ENCODE peak calls at places on chromosomes 4 and X, in five cellular contexts. X is IMR-90, I is SK-N-SH, Y is GM12878, N is HepG2. R is an unnamed sample.

GRCh38 chr4:72357908-72358307 is 211.1 kb downstream of the ADAMTS3 start:
- DNase-seq in Y (no peak), N (no peak), I (no peak), X (no peak), R (no peak)

GRCh38 chr4:90357117-90357710 is 230.0 kb downstream of the CCSER1 start:
- DNase-seq in Y (no peak), X (peak; percentile 77), I (peak; percentile 47), N (peak; percentile 45), R (no peak)

GRCh38 chr4:31918891-31919290 is 1198.7 kb downstream of the PCDH7 start:
- DNase-seq in X (no peak), N (no peak), Y (no peak), I (no peak), R (no peak)

GRCh38 chrX:23901065-23901464 is 6.7 kb downstream of the APOO start:
- DNase-seq in Y (no peak), X (peak; percentile 84), I (no peak), N (peak; percentile 51), R (no peak)

GRCh38 chr4:23844961-23845360 is 44.9 kb downstream of the PPARGC1A start:
- DNase-seq in I (no peak), X (no peak), Y (no peak), N (no peak), R (no peak)

GRCh38 chr4:165096776-165097175 is 15.9 kb downstream of the TMEM192 start:
- DNase-seq in X (peak; percentile 44), Y (no peak), N (peak; percentile 8), I (peak; percentile 32), R (no peak)

GRCh38 chr4:19850909-19851308 is 400.8 kb upstream of the SLIT2 start:
- DNase-seq in N (no peak), X (peak; percentile 93), I (no peak), Y (no peak), R (no peak)

GRCh38 chr4:84648863-84649647 is 66.1 kb downstream of the CDS1 start:
- DNase-seq in N (no peak), I (no peak), X (no peak), Y (no peak), R (no peak)

DNA sequence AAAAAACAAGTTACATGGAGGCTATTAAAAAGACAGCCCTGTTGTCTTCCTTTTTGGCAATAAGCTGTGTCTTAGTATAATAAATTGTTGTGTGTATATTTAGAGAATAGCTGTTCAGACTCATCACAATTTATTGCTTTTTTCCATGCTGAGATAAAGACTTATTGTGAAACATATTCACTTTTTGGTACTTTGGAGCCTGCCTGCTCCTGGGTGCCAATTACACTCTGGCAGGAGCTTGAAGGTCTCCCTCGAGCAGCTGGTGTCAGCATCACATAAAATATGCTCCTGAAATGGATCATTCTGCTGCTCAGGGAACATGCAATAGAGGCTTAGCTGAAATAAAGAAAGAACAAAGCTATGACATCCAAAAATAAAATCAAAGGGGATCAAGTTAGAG is 211.6 kb upstream of the DKK2 start:
- DNase-seq in I (no peak), X (no peak), N (no peak), Y (no peak), R (no peak)
- H3K4me2 ChIP-seq in I (no peak overlapping the region), X (no peak overlapping the region), N (no peak overlapping the region), Y (no peak overlapping the region), R (no peak overlapping the region)

DNA sequence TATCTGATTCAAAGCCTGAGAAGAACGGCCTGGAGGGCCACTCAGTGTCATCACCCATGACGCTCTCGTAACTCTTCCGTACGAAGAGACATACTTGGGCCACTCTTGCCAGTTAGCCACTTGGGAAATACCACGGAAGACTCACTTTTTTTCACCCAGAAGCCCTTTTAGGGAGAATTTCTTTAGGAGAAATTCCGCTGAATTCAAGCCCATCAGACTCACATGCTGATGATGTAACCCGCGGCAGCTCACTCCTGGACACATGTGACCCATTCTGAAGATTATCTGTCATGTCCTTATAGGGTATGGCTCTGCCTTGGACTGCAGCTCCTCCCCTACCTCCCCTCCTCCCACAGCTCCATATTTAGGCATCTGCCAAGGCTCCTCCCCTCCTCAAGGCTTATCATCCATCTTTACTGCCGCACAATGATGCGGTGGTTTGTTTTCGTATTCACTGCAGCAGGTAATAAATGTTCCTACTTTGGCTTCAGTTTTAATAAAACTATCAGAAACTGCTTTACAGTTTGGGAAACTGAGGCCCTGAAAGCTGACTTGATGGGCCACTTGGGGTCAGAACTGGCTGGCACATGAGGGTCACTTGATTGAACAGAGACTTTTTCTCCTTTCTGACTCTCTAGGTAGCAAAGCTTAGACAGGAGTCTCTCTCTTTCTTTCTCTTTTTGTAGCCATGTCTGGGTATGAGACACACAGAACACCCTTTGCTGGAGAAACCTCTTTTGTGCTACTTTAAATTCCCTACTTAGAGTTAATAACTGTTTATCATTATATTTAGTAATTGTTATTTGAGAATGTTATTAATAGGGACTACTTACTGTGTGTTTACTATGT is 42.1 kb downstream of the RHOH start:
- DNase-seq in N (no peak), X (no peak), Y (no peak), I (no peak), R (peak; percentile 92)
- TF ChIP-seq MXI1 in N (no peak), X (no peak), Y (no peak), I (no peak), R (peak; percentile 19)

GRCh38 chr4:139736661-139737060 is 71.0 kb downstream of the MGST2 start:
- DNase-seq in I (no peak), X (no peak), N (no peak), Y (no peak), R (no peak)
- H3K4me2 ChIP-seq in I (no peak overlapping the region), X (no peak overlapping the region), N (no peak overlapping the region), Y (no peak overlapping the region), R (no peak overlapping the region)

GRCh38 chr4:149914521-149915115 is 99.0 kb upstream of the IQCM start:
- DNase-seq in X (peak; percentile 68), I (peak; percentile 69), N (peak; percentile 32), Y (no peak), R (peak; percentile 46)
- TF ChIP-seq MXI1 in X (no peak), I (no peak), N (no peak), Y (no peak), R (no peak)

GRCh38 chr4:76562161-76562560 is 127.1 kb downstream of the SHROOM3 start:
- DNase-seq in Y (no peak), N (no peak), X (peak; percentile 91), I (no peak), R (no peak)

GRCh38 chr4:76558391-76559235 is 123.6 kb downstream of the SHROOM3 start:
- DNase-seq in Y (no peak), X (peak; percentile 74), N (no peak), I (no peak), R (no peak)

GRCh38 chr4:76562851-76563803 is 128.1 kb downstream of the SHROOM3 start:
- DNase-seq in X (no peak), N (peak; percentile 12), Y (no peak), I (no peak), R (no peak)

GRCh38 chr4:76563804-76564468 is 128.9 kb downstream of the SHROOM3 start:
- DNase-seq in X (no peak), N (no peak), I (no peak), Y (no peak), R (no peak)

GRCh38 chr4:76559236-76560071 is 124.4 kb downstream of the SHROOM3 start:
- DNase-seq in I (no peak), X (no peak), Y (no peak), N (no peak), R (no peak)
- H3K4me2 ChIP-seq in I (no peak overlapping the region), X (no peak overlapping the region), Y (no peak overlapping the region), N (no peak overlapping the region), R (no peak overlapping the region)

R was measured in K562.